ENCODE peak calls at places on chromosome 22, in four cellular contexts. Y is fibroblast of lung, N is PC-3, W is A673. G is an unnamed sample.

GRCh38 chr22:18955696-18956095 is 19.6 kb upstream of the PRODH start:
- DNase-seq in N (no peak), W (no peak), Y (no peak), G (no peak)

GRCh38 chr22:19636696-19637355 is 77.5 kb upstream of the SEPTIN5 start:
- DNase-seq in Y (no peak), N (no peak), W (no peak), G (no peak)

GRCh38 chr22:30610299-30610698 is 3.3 kb downstream of the TCN2 start:
- DNase-seq in N (no peak), W (no peak), Y (no peak), G (no peak)

GRCh38 chr22:35314161-35314942 is 14.7 kb downstream of the TOM1 start:
- DNase-seq in Y (no peak), W (no peak), N (no peak), G (no peak)

GRCh38 chr22:36405221-36405631 is 17.5 kb upstream of the MYH9 start:
- DNase-seq in Y (no peak), N (no peak), W (no peak), G (no peak)

GRCh38 chr22:46071451-46072029 is 78.8 kb upstream of the PPARA start:
- DNase-seq in W (peak; percentile 97), Y (peak; percentile 95), N (peak; percentile 89), G (no peak)

GRCh38 chr22:45006101-45006872 is 3.5 kb downstream of the PHF21B start:
- DNase-seq in N (no peak), Y (no peak), W (no peak), G (no peak)

GRCh38 chr22:30235687-30236170 is 10.8 kb downstream of the LIF start:
- DNase-seq in Y (peak; percentile 98), N (peak; percentile 91), W (no peak), G (no peak)

GRCh38 chr22:34696557-34696956 is 369.4 kb upstream of the ISX start:
- DNase-seq in W (peak; percentile 2), N (no peak), Y (no peak), G (no peak)

GRCh38 chr22:36465232-36466021 is 16.0 kb downstream of the TXN2 start:
- DNase-seq in N (peak; percentile 95), W (no peak), Y (peak; percentile 95), G (peak; percentile 64)

GRCh38 chr22:36329217-36330078 is 58.3 kb downstream of the MYH9 start:
- DNase-seq in N (peak; percentile 95), Y (peak; percentile 99), W (peak; percentile 65), G (peak; percentile 80)

GRCh38 chr22:19576460-19577421 is 52.5 kb upstream of the CLDN5 start:
- DNase-seq in Y (peak; percentile 68), W (peak; percentile 22), N (peak; percentile 56), G (no peak)

GRCh38 chr22:46780453-46780852 is 18.0 kb downstream of the TBC1D22A start:
- DNase-seq in W (no peak), Y (no peak), N (no peak), G (no peak)

GRCh38 chr22:46092646-46093410 is 57.5 kb upstream of the PPARA start:
- DNase-seq in W (no peak), N (no peak), Y (no peak), G (no peak)

GRCh38 chr22:46355369-46355995 is 20.0 kb downstream of the TRMU start:
- DNase-seq in Y (peak; percentile 42), N (peak; percentile 67), W (peak; percentile 81), G (no peak)

GRCh38 chr22:44550666-44551491 is 52.8 kb upstream of the RTL6 start:
- DNase-seq in Y (peak; percentile 91), W (no peak), N (peak; percentile 76), G (peak; percentile 41)

GRCh38 chr22:45481661-45482060 is 21.0 kb upstream of the FBLN1 start:
- DNase-seq in N (no peak), Y (no peak), W (no peak), G (no peak)

GRCh38 chr22:34946339-34946985 is 119.5 kb upstream of the ISX start:
- DNase-seq in W (no peak), Y (peak; percentile 41), N (no peak), G (no peak)

GRCh38 chr22:44597616-44598015 is 99.6 kb upstream of the RTL6 start:
- DNase-seq in W (no peak), Y (no peak), N (no peak), G (no peak)

GRCh38 chr22:44973829-44974228 is 36.0 kb downstream of the PHF21B start:
- DNase-seq in Y (no peak), W (no peak), N (no peak), G (no peak)

GRCh38 chr22:30044369-30044768 is 35.9 kb upstream of the HORMAD2 start:
- DNase-seq in W (peak; percentile 51), N (peak; percentile 71), Y (peak; percentile 99), G (no peak)

GRCh38 chr22:46043816-46044717 is 67.1 kb upstream of the WNT7B start:
- DNase-seq in N (peak; percentile 63), Y (peak; percentile 35), W (peak; percentile 47), G (no peak)

GRCh38 chr22:49632199-49633009 is 195.3 kb downstream of the BRD1 start:
- DNase-seq in N (peak; percentile 73), Y (peak; percentile 41), W (peak; percentile 89), G (no peak)

GRCh38 chr22:36191106-36191836 is 10.3 kb downstream of the APOL4 start:
- DNase-seq in N (no peak), Y (peak; percentile 70), W (no peak), G (no peak)

GRCh38 chr22:46515208-46516111 is 22.0 kb downstream of the CELSR1 start:
- DNase-seq in W (no peak), N (no peak), Y (peak; percentile 72), G (no peak)

GRCh38 chr22:20099099-20099711 is 16.7 kb upstream of the RANBP1 start:
- DNase-seq in W (no peak), Y (no peak), N (no peak), G (no peak)

GRCh38 chr22:32407936-32408335 is 4.1 kb downstream of the RTCB start:
- DNase-seq in Y (no peak), N (no peak), W (no peak), G (no peak)

GRCh38 chr22:45470871-45471270 is 31.8 kb upstream of the FBLN1 start:
- DNase-seq in Y (no peak), N (no peak), W (no peak), G (no peak)

GRCh38 chr22:46883547-46883946 is 121.1 kb downstream of the TBC1D22A start:
- DNase-seq in W (no peak), N (no peak), Y (no peak), G (no peak)

GRCh38 chr22:47116426-47117341 is 354.2 kb downstream of the TBC1D22A start:
- DNase-seq in W (no peak), Y (no peak), N (no peak), G (no peak)

GRCh38 chr22:46036558-46037408 is 59.8 kb upstream of the WNT7B start:
- DNase-seq in N (peak; percentile 57), W (peak; percentile 43), Y (peak; percentile 49), G (no peak)

GRCh38 chr22:44392446-44392921 is 79.7 kb upstream of the SHISAL1 start:
- DNase-seq in Y (peak; percentile 40), W (no peak), N (peak; percentile 69), G (peak; percentile 46)

GRCh38 chr22:30866811-30867271 is 101.7 kb downstream of the MORC2 start:
- DNase-seq in N (peak; percentile 14), W (no peak), Y (no peak), G (no peak)

DNA sequence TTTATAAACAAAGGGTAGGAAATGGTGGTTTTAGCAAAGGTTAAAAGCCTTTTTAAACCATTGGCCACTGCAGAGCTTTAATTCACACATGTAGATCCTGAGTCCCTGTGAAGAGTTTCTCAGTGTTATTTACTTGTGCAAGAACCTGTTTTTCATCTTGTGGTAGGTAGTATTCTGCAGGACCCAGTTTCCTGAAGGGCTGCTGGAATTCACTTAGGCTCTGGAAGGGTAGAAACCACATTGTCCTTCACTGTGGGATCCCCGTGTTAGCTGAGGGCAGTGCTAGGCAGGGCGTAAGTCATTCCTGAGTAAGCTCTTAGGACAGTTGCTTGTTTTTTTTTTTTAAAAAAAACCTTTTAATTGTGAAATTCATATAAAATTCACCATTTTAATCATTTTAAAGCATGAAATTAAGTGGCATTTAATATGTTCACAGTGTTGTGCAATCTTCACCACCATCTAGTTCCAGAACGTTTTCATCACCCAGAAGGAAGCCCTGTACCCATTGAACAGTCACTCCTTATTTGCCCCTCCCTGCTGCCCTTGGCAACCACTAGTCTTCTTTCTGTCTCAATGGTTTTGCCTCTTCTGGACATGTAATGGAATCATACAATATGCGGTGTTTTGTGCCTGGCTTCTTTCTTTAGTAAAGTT is 77.7 kb downstream of the C22orf31 start:
- DNase-seq in Y (no peak), N (peak; percentile 19), W (no peak), G (no peak)
- H3K27ac ChIP-seq in Y (no peak overlapping the region), N (no peak overlapping the region), W (no peak overlapping the region), G (no peak overlapping the region)

GRCh38 chr22:25923952-25924351 is 182.0 kb downstream of the MYO18B start:
- DNase-seq in N (no peak), W (no peak), Y (no peak), G (no peak)
- H3K27ac ChIP-seq in N (no peak overlapping the region), W (no peak overlapping the region), Y (no peak overlapping the region), G (no peak overlapping the region)

DNA sequence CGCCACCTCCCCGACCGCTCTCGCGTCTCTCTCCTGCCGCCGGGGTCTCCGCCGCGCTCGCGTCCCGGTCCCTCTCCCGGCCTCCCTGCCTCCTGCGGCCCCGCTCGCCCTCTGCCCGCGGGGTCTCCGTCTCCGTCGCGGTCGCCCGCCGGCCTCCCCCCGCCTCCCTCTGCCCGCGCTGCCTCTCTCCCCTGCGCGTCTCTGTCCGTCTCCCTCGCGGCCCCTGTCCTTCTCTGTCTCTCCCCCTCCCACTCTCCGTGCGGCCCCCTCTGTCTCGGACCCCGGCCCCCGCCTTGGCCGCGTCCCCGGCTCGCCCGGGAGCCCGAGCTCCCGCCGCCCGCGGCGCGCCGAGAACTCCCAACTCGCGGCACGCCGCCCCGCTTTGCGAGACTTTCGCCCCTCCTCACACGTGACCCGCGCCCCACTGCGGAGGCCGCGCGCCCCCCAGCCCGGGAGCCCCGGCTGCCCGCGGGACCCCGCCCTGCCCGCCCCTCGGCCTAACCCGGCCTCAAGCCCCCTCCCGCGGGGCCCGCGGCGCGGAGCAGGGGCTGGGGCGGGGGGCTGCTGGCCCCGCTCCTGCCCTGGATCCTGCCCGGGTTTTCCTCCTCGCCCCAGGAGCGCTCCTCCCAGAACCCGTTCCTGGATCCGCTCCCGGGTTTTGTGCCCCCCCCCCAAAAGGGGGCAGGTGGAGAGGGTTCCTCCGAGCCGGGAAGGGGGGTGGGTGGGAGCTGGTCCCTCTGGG is 702 bp upstream of the KCNJ4 start:
- DNase-seq in Y (peak; percentile 45), W (peak; percentile 69), N (no peak), G (no peak)
- H3K27ac ChIP-seq in Y (no peak overlapping the region), W (no peak overlapping the region), N (no peak overlapping the region), G (no peak overlapping the region)

DNA sequence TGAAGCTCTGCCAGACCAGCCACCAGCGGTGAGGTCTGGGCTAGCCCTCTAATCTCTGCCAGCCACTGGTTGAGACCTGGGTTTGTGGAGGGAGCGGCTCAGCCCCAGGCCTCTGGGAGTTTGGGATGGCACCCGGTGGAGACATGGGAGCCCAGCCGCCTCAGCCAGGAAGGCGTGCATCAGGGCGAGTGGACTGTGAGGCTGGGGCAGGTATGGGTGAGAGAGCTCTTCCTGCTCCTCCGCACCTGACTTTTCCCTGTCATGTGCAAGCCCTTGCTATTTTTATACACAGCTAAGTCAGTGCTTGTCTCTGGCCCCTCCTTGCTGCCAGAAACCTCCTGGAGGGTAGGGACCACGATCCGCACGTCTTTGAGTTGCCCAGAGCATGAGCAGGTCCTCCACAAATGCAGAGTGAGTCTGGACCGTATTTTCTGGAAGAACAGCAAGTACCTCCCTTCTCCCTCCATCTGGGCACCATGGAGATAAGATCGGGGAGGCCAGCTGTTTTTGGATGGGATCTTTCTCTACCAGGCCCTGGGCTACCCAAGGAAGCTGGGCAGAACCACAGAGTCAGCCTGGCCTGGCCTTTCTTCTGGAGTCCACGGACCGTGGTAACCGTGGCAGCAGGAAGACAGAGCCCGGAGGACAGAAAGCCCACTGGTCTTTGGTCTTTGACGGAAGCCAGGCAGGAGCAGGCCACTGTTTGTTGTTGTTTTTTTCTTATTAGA is 53.3 kb downstream of the IGLL1 start:
- DNase-seq in W (no peak), N (no peak), Y (no peak), G (no peak)
- H3K27ac ChIP-seq in W (no peak overlapping the region), N (no peak overlapping the region), Y (no peak overlapping the region), G (no peak overlapping the region)